ENCODE peak calls at places on chromosomes 12 and 14, in ten cellular contexts. M is A673, R is mucosa of descending colon, W is transverse colon, E is nephron progenitor cell, F is epithelial cell of esophagus, T is astrocyte of the cerebellum, U is neural progenitor cell, C is MM.1S, I is CD14-positive monocyte. O is an unnamed sample.

GRCh38 chr12:115871714-115872113 is 405.8 kb downstream of the MED13L start:
- DNase-seq in M (peak), R (peak), W (peak), E (peak), F (peak), T (no peak), U (peak), C (no peak), I (no peak), O (peak)

GRCh38 chr14:68695326-68695768 is 97.5 kb downstream of the ZFP36L1 start:
- DNase-seq in M (peak), R (no peak), W (no peak), E (no peak), F (peak), T (peak), U (no peak), C (no peak), I (peak), O (peak)

GRCh38 chr14:35944847-35945246 is 118.7 kb downstream of the BRMS1L start:
- DNase-seq in M (peak), R (peak), W (peak), E (peak), F (peak), T (no peak), U (peak), C (peak), I (no peak), O (no peak)

GRCh38 chr14:23114669-23115491 is 4.2 kb downstream of the CEBPE start:
- DNase-seq in M (peak), R (no peak), W (no peak), E (no peak), F (peak), T (peak), U (no peak), C (no peak), I (peak), O (peak)

GRCh38 chr14:81453166-81453766 is 53.1 kb upstream of the STON2 start:
- DNase-seq in M (peak), R (peak), W (peak), E (peak), F (peak), T (peak), U (peak), C (peak), I (peak), O (peak)

GRCh38 chr12:117151195-117152031 is 38.9 kb downstream of the FBXO21 start:
- DNase-seq in M (peak), R (peak), W (no peak), E (peak), F (peak), T (peak), U (peak), C (no peak), I (no peak), O (peak)

GRCh38 chr14:93743270-93744060 is 44.8 kb downstream of the PRIMA1 start:
- DNase-seq in M (no peak), R (no peak), W (no peak), E (no peak), F (no peak), T (no peak), U (no peak), C (no peak), I (no peak), O (no peak)

GRCh38 chr12:66733839-66734238 is 55.0 kb upstream of the GRIP1 start:
- DNase-seq in M (no peak), R (no peak), W (no peak), E (no peak), F (no peak), T (no peak), U (peak), C (no peak), I (no peak), O (no peak)

GRCh38 chr12:129212221-129212630 is 358.9 kb downstream of the GLT1D1 start:
- DNase-seq in M (no peak), R (no peak), W (no peak), E (no peak), F (no peak), T (peak), U (no peak), C (no peak), I (no peak), O (no peak)

GRCh38 chr12:56321027-56321426 is 5.2 kb upstream of the CNPY2 start:
- DNase-seq in M (no peak), R (no peak), W (no peak), E (no peak), F (peak), T (no peak), U (no peak), C (no peak), I (peak), O (no peak)

GRCh38 chr12:42769455-42769854 is 179.9 kb upstream of the PRICKLE1 start:
- DNase-seq in M (no peak), R (no peak), W (no peak), E (no peak), F (no peak), T (no peak), U (no peak), C (no peak), I (no peak), O (no peak)

GRCh38 chr12:18204053-18204452 is 57.3 kb upstream of the PIK3C2G start:
- DNase-seq in M (no peak), R (no peak), W (no peak), E (no peak), F (no peak), T (no peak), U (no peak), C (no peak), I (no peak), O (no peak)

GRCh38 chr14:105026789-105027563 is 6.1 kb upstream of the CDCA4 start:
- DNase-seq in M (peak), R (no peak), W (no peak), E (no peak), F (peak), T (no peak), U (no peak), C (no peak), I (no peak), O (no peak)

GRCh38 chr14:106549064-106549463 is 1022.7 kb downstream of the TMEM121 start:
- DNase-seq in M (no peak), R (no peak), W (no peak), E (no peak), F (no peak), T (no peak), U (no peak), C (no peak), I (no peak), O (no peak)

GRCh38 chr14:33657478-33657877 is 293.4 kb downstream of the EGLN3 start:
- DNase-seq in M (no peak), R (no peak), W (no peak), E (no peak), F (peak), T (no peak), U (no peak), C (no peak), I (no peak), O (no peak)

GRCh38 chr12:93361159-93361919 is 16.4 kb upstream of the NUDT4 start:
- DNase-seq in M (peak), R (no peak), W (no peak), E (no peak), F (no peak), T (peak), U (no peak), C (peak), I (no peak), O (no peak)

GRCh38 chr14:58668848-58669480 is 31.2 kb downstream of the DACT1 start:
- DNase-seq in M (no peak), R (no peak), W (no peak), E (peak), F (no peak), T (no peak), U (no peak), C (no peak), I (no peak), O (no peak)

GRCh38 chr14:22837750-22838538 is 1.6 kb downstream of the MMP14 start:
- DNase-seq in M (peak), R (peak), W (peak), E (no peak), F (peak), T (no peak), U (no peak), C (no peak), I (no peak), O (no peak)

GRCh38 chr12:20810487-20810886 is at the start of gene SLCO1B3:
- DNase-seq in M (no peak), R (no peak), W (no peak), E (no peak), F (no peak), T (no peak), U (no peak), C (no peak), I (no peak), O (no peak)

GRCh38 chr14:75714993-75715392 is 53.9 kb downstream of the TTLL5 start:
- DNase-seq in M (no peak), R (no peak), W (no peak), E (no peak), F (no peak), T (no peak), U (no peak), C (no peak), I (no peak), O (no peak)

GRCh38 chr12:116346751-116347150 is 69.3 kb upstream of the MED13L start:
- DNase-seq in M (peak), R (no peak), W (no peak), E (no peak), F (peak), T (peak), U (no peak), C (no peak), I (no peak), O (peak)

GRCh38 chr12:47245623-47246022 is 165.9 kb upstream of the AMIGO2 start:
- DNase-seq in M (no peak), R (no peak), W (no peak), E (no peak), F (no peak), T (no peak), U (no peak), C (no peak), I (no peak), O (no peak)

GRCh38 chr12:56979628-56980027 is 22.2 kb upstream of the RDH16 start:
- DNase-seq in M (no peak), R (no peak), W (no peak), E (no peak), F (peak), T (no peak), U (no peak), C (peak), I (no peak), O (no peak)

GRCh38 chr14:96975116-96975515 is 177.9 kb downstream of the VRK1 start:
- DNase-seq in M (no peak), R (no peak), W (no peak), E (no peak), F (no peak), T (no peak), U (no peak), C (no peak), I (no peak), O (no peak)

GRCh38 chr12:57101892-57102695 is 9.1 kb downstream of the STAT6 start:
- DNase-seq in M (no peak), R (peak), W (peak), E (no peak), F (peak), T (no peak), U (no peak), C (no peak), I (no peak), O (no peak)

GRCh38 chr12:101563197-101563596 is 31.6 kb upstream of the MYBPC1 start:
- DNase-seq in M (no peak), R (no peak), W (no peak), E (no peak), F (peak), T (no peak), U (no peak), C (no peak), I (no peak), O (no peak)

GRCh38 chr14:90538716-90539495 is 142.1 kb downstream of the CALM1 start:
- DNase-seq in M (no peak), R (no peak), W (no peak), E (no peak), F (no peak), T (no peak), U (no peak), C (no peak), I (no peak), O (no peak)

GRCh38 chr12:54009171-54010052 is 627 bp downstream of the HOXC8 start:
- DNase-seq in M (peak), R (no peak), W (no peak), E (peak), F (peak), T (no peak), U (no peak), C (no peak), I (no peak), O (no peak)

GRCh38 chr14:103333754-103334643 is at the start of gene EIF5:
- DNase-seq in M (peak), R (peak), W (peak), E (peak), F (peak), T (peak), U (peak), C (peak), I (peak), O (peak)
- TF ChIP-seq CTCF in M (no peak), R (no peak), W (peak), E (no peak), F (no peak), T (no peak), U (peak), C (no peak), I (peak), O (no peak)

DNA sequence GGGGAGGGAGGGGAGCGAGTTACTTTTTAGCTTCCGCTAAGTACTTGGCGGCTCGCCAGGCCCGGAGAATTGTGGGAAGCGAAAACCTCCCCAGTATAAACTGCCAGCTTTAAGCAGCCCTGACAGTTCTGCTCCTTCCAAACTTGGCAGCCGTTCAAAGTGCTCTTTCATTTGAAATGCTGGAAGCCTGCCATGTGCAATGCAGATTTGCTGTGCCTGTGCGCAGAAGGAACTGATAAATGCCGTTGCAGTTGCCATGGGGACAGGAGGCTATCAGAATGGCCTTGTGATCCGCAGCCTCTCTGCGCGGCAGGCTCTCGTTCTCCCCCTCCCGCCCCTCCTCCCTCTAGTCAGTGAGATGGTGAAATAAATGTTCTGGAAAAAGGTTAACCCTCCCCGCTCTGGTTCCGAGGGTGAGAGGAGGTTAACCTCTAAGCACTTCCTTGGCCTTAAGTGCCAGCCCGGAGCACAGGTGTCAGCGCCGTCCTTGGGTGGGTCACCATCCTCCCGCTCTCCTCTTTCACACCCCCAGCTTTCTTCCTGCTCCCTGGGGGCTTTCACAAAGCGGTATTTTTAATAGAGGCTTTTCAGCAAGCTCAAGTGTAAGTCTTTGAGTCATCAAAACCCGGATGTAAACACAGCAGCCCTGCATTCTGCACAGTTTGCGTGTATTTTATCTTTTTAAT is 11.9 kb upstream of the IRF2BPL start:
- DNase-seq in M (peak), R (peak), W (peak), E (peak), F (peak), T (peak), U (peak), C (peak), I (peak), O (peak)
- TF ChIP-seq CTCF in M (no peak), R (no peak), W (no peak), E (no peak), F (no peak), T (no peak), U (no peak), C (no peak), I (no peak), O (no peak)

DNA sequence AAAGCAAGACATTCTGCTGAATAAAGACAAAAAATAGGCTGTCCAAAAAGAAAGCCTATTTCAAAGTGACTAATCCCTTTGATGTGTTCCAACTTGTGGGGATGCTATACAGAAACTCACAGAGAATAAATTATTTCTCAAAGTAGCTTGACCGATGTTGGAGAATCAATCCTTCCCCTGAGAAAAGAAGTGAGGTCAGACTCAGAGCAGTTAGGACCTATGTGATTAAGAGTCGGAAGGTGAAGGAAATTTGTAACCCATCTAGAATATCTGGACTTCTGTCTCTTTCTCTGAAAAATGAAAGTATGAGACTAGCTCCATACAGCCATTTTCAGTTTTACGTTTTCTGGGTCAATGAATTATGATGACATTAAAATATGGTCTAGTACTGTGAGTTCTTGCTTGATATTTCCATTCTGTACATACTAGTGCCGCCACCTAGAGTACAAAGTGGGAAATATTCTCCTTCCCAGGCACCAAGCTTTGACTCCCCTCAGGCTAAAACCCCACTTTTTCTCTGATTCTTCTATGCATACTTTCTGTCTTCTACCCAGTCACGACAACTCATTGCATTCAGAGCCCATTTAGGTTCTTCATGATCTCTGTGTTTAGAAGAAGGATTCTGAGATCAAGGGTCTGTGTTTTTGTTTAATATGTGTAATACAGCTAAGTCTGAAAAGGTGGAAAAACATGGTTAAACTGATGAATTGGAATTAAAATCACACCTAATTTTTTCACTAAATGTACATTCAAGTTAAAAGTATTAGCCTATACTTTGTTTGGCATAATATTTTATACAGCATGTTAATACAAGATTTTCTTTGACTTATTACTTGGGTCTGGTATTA is 6.9 kb upstream of the NTS start:
- DNase-seq in M (peak), R (peak), W (no peak), E (no peak), F (peak), T (peak), U (peak), C (peak), I (no peak), O (peak)
- TF ChIP-seq CTCF in M (peak), R (peak), W (peak), E (peak), F (peak), T (peak), U (peak), C (peak), I (peak), O (peak)

GRCh38 chr12:5428332-5429221 is 3.3 kb upstream of the NTF3 start:
- DNase-seq in M (no peak), R (no peak), W (no peak), E (no peak), F (no peak), T (peak), U (peak), C (no peak), I (no peak), O (no peak)
- TF ChIP-seq CTCF in M (peak), R (no peak), W (peak), E (peak), F (peak), T (peak), U (peak), C (peak), I (no peak), O (peak)

DNA sequence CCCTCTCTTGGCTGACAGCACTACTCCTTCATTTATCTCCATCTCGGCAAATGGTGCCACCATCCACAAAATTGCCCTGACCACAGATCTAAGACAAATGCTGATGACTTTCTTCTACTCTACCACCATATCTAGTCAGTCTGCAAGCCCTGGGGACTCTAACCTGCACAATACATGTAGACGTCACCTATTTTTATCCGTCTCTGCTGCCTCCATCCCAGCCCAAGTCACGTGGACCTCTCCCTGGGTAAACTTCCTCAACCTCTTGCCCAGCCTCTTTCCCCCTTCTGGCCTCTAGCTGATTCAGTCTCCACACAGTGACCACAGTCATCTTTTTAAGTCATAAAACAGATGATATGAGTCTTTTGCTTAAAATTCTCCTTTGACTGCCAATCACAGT is 1203.0 kb downstream of the AACS start:
- DNase-seq in M (no peak), R (no peak), W (no peak), E (no peak), F (no peak), T (no peak), U (no peak), C (no peak), I (no peak), O (no peak)
- TF ChIP-seq CTCF in M (no peak), R (no peak), W (no peak), E (no peak), F (no peak), T (no peak), U (no peak), C (no peak), I (no peak), O (no peak)

DNA sequence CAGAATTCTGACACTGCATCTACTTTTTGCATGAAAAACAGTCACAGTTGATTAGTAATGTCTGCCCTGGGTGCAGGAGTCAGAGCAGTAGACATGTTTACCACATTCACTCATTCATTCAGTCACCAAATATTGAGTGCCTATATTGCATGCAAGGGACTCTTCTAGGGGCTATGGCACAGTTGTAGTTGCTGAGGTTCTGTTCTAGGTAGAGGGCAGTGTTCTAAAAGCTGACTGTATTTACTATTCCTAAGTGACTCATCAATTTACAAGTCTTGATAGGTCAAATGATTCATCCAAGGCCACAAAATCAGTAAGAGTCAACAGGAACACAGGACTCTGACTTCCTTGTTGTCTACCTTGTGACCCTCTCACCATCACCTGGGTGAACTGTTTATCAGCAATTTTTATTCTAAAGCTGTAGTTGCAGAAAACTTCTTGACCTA is 223.0 kb downstream of the KTN1 start:
- DNase-seq in M (no peak), R (no peak), W (no peak), E (no peak), F (peak), T (no peak), U (no peak), C (no peak), I (no peak), O (no peak)
- TF ChIP-seq CTCF in M (no peak), R (no peak), W (no peak), E (no peak), F (peak), T (no peak), U (no peak), C (no peak), I (no peak), O (no peak)

DNA sequence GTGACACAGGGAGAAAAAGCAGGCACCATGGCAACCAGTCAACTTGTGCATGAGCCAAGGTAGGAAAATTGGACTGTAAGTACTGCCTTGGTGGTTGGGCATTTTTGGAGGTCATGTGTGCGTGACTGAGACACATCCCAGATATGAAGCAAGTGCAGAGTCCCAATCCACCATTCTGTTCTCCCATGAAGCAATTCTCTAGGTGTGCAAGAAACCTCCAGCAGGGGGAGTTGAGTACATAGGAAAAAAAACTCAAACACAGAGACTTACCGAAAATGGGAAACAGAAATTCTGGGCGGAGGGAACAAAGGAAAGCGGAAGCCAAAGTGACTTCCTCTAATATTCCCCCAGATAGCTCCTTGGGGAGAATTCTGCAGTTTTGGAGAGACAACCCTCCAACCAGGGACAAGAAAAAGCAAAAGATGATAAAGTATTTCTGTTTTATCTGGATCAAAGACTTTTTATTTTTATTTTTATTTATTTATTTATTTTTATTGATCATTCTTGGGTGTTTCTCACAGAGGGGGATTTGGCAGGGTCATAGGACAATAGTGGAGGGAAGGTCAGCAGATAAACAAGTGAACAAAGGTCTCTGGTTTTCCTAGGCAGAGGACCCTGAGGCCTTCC is 76.9 kb downstream of the APOBEC1 start:
- DNase-seq in M (peak), R (peak), W (peak), E (no peak), F (peak), T (no peak), U (peak), C (peak), I (peak), O (peak)
- TF ChIP-seq CTCF in M (peak), R (peak), W (peak), E (no peak), F (peak), T (peak), U (peak), C (peak), I (peak), O (peak)

O was measured in AG09319.